ENCODE peak calls at places on chromosomes 2 and 18, in ten cellular contexts. One of them, this sample, is unnamed.

GRCh38 chr2:234256516-234256915 is 206.0 kb downstream of the SPP2 start:
- DNase-seq in bronchial epithelial cell: no peak
- DNase-seq in mucosa of gallbladder: no peak
- DNase-seq in upper lobe of right lung: no peak
- DNase-seq in NCI-H2227 treated with DMSO at 0.1 percent for 48 hours: no peak
- DNase-seq in IMR-90: no peak
- DNase-seq in tibial artery: no peak
- DNase-seq in progenitor cell of endocrine pancreas: no peak
- DNase-seq in stimulated activated naive CD4-positive, alpha-beta T cell: no peak
- DNase-seq in activated T-cell treated with anti-CD3 and anti-CD28 coated beads, Interleukin-2, amount 50 U/mL, for 4 hours: no peak
- DNase-seq in this sample: no peak

GRCh38 chr2:28643911-28644334 is 107.7 kb upstream of the PPP1CB start:
- DNase-seq in NCI-H2227 treated with DMSO at 0.1 percent for 48 hours: peak
- DNase-seq in mucosa of gallbladder: no peak
- DNase-seq in bronchial epithelial cell: peak
- DNase-seq in progenitor cell of endocrine pancreas: no peak
- DNase-seq in tibial artery: no peak
- DNase-seq in stimulated activated naive CD4-positive, alpha-beta T cell: no peak
- DNase-seq in IMR-90: peak
- DNase-seq in upper lobe of right lung: no peak
- DNase-seq in activated T-cell treated with anti-CD3 and anti-CD28 coated beads, Interleukin-2, amount 50 U/mL, for 4 hours: no peak
- DNase-seq in this sample: peak

GRCh38 chr2:69581774-69582581 is 61.6 kb downstream of the AAK1 start:
- DNase-seq in stimulated activated naive CD4-positive, alpha-beta T cell: no peak
- DNase-seq in NCI-H2227 treated with DMSO at 0.1 percent for 48 hours: no peak
- DNase-seq in upper lobe of right lung: no peak
- DNase-seq in IMR-90: peak
- DNase-seq in tibial artery: no peak
- DNase-seq in progenitor cell of endocrine pancreas: no peak
- DNase-seq in mucosa of gallbladder: no peak
- DNase-seq in bronchial epithelial cell: peak
- DNase-seq in activated T-cell treated with anti-CD3 and anti-CD28 coated beads, Interleukin-2, amount 50 U/mL, for 4 hours: no peak
- DNase-seq in this sample: no peak

GRCh38 chr18:60549338-60549960 is 176.9 kb upstream of the MC4R start:
- DNase-seq in bronchial epithelial cell: peak
- DNase-seq in upper lobe of right lung: no peak
- DNase-seq in activated T-cell treated with anti-CD3 and anti-CD28 coated beads, Interleukin-2, amount 50 U/mL, for 4 hours: no peak
- DNase-seq in IMR-90: peak
- DNase-seq in NCI-H2227 treated with DMSO at 0.1 percent for 48 hours: peak
- DNase-seq in stimulated activated naive CD4-positive, alpha-beta T cell: no peak
- DNase-seq in mucosa of gallbladder: peak
- DNase-seq in progenitor cell of endocrine pancreas: no peak
- DNase-seq in tibial artery: no peak
- DNase-seq in this sample: peak

GRCh38 chr2:211035548-211036185 is 479.3 kb downstream of the CPS1 start:
- DNase-seq in IMR-90: peak
- DNase-seq in tibial artery: no peak
- DNase-seq in stimulated activated naive CD4-positive, alpha-beta T cell: no peak
- DNase-seq in bronchial epithelial cell: peak
- DNase-seq in activated T-cell treated with anti-CD3 and anti-CD28 coated beads, Interleukin-2, amount 50 U/mL, for 4 hours: no peak
- DNase-seq in mucosa of gallbladder: peak
- DNase-seq in progenitor cell of endocrine pancreas: no peak
- DNase-seq in NCI-H2227 treated with DMSO at 0.1 percent for 48 hours: no peak
- DNase-seq in upper lobe of right lung: no peak
- DNase-seq in this sample: peak

GRCh38 chr2:164203131-164203530 is 418.2 kb downstream of the GRB14 start:
- DNase-seq in stimulated activated naive CD4-positive, alpha-beta T cell: no peak
- DNase-seq in progenitor cell of endocrine pancreas: no peak
- DNase-seq in mucosa of gallbladder: no peak
- DNase-seq in NCI-H2227 treated with DMSO at 0.1 percent for 48 hours: no peak
- DNase-seq in tibial artery: no peak
- DNase-seq in activated T-cell treated with anti-CD3 and anti-CD28 coated beads, Interleukin-2, amount 50 U/mL, for 4 hours: no peak
- DNase-seq in upper lobe of right lung: no peak
- DNase-seq in IMR-90: no peak
- DNase-seq in bronchial epithelial cell: no peak
- DNase-seq in this sample: no peak

GRCh38 chr2:207796585-207797350 is 27.1 kb upstream of the FZD5 start:
- DNase-seq in IMR-90: peak
- DNase-seq in mucosa of gallbladder: no peak
- DNase-seq in progenitor cell of endocrine pancreas: peak
- DNase-seq in stimulated activated naive CD4-positive, alpha-beta T cell: no peak
- DNase-seq in bronchial epithelial cell: peak
- DNase-seq in NCI-H2227 treated with DMSO at 0.1 percent for 48 hours: peak
- DNase-seq in tibial artery: no peak
- DNase-seq in activated T-cell treated with anti-CD3 and anti-CD28 coated beads, Interleukin-2, amount 50 U/mL, for 4 hours: no peak
- DNase-seq in upper lobe of right lung: peak
- DNase-seq in this sample: peak

GRCh38 chr18:37335337-37335736 is 230.3 kb downstream of the CELF4 start:
- DNase-seq in IMR-90: no peak
- DNase-seq in progenitor cell of endocrine pancreas: no peak
- DNase-seq in NCI-H2227 treated with DMSO at 0.1 percent for 48 hours: no peak
- DNase-seq in mucosa of gallbladder: no peak
- DNase-seq in stimulated activated naive CD4-positive, alpha-beta T cell: no peak
- DNase-seq in activated T-cell treated with anti-CD3 and anti-CD28 coated beads, Interleukin-2, amount 50 U/mL, for 4 hours: no peak
- DNase-seq in tibial artery: no peak
- DNase-seq in bronchial epithelial cell: no peak
- DNase-seq in upper lobe of right lung: no peak
- DNase-seq in this sample: no peak

GRCh38 chr18:58669731-58670379 is 1.4 kb upstream of the MALT1 start:
- DNase-seq in mucosa of gallbladder: no peak
- DNase-seq in progenitor cell of endocrine pancreas: no peak
- DNase-seq in upper lobe of right lung: no peak
- DNase-seq in NCI-H2227 treated with DMSO at 0.1 percent for 48 hours: peak
- DNase-seq in stimulated activated naive CD4-positive, alpha-beta T cell: no peak
- DNase-seq in activated T-cell treated with anti-CD3 and anti-CD28 coated beads, Interleukin-2, amount 50 U/mL, for 4 hours: no peak
- DNase-seq in IMR-90: peak
- DNase-seq in bronchial epithelial cell: peak
- DNase-seq in tibial artery: no peak
- DNase-seq in this sample: peak

GRCh38 chr2:182715121-182715895 is 749 bp upstream of the DNAJC10 start:
- DNase-seq in activated T-cell treated with anti-CD3 and anti-CD28 coated beads, Interleukin-2, amount 50 U/mL, for 4 hours: no peak
- DNase-seq in upper lobe of right lung: no peak
- DNase-seq in stimulated activated naive CD4-positive, alpha-beta T cell: no peak
- DNase-seq in progenitor cell of endocrine pancreas: no peak
- DNase-seq in bronchial epithelial cell: peak
- DNase-seq in mucosa of gallbladder: no peak
- DNase-seq in tibial artery: no peak
- DNase-seq in NCI-H2227 treated with DMSO at 0.1 percent for 48 hours: peak
- DNase-seq in IMR-90: peak
- DNase-seq in this sample: peak

GRCh38 chr2:55311444-55311870 is 42.4 kb upstream of the MTIF2 start:
- DNase-seq in stimulated activated naive CD4-positive, alpha-beta T cell: no peak
- DNase-seq in tibial artery: no peak
- DNase-seq in bronchial epithelial cell: peak
- DNase-seq in IMR-90: peak
- DNase-seq in mucosa of gallbladder: no peak
- DNase-seq in activated T-cell treated with anti-CD3 and anti-CD28 coated beads, Interleukin-2, amount 50 U/mL, for 4 hours: no peak
- DNase-seq in progenitor cell of endocrine pancreas: no peak
- DNase-seq in upper lobe of right lung: no peak
- DNase-seq in NCI-H2227 treated with DMSO at 0.1 percent for 48 hours: no peak
- DNase-seq in this sample: no peak

GRCh38 chr2:170845343-170845742 is 28.7 kb downstream of the GAD1 start:
- DNase-seq in progenitor cell of endocrine pancreas: no peak
- DNase-seq in upper lobe of right lung: no peak
- DNase-seq in bronchial epithelial cell: no peak
- DNase-seq in stimulated activated naive CD4-positive, alpha-beta T cell: no peak
- DNase-seq in activated T-cell treated with anti-CD3 and anti-CD28 coated beads, Interleukin-2, amount 50 U/mL, for 4 hours: no peak
- DNase-seq in tibial artery: no peak
- DNase-seq in mucosa of gallbladder: no peak
- DNase-seq in IMR-90: no peak
- DNase-seq in NCI-H2227 treated with DMSO at 0.1 percent for 48 hours: no peak
- DNase-seq in this sample: peak

GRCh38 chr2:20071397-20072383 is 20.3 kb upstream of the LAPTM4A start:
- DNase-seq in NCI-H2227 treated with DMSO at 0.1 percent for 48 hours: no peak
- DNase-seq in tibial artery: peak
- DNase-seq in progenitor cell of endocrine pancreas: no peak
- DNase-seq in IMR-90: peak
- DNase-seq in upper lobe of right lung: no peak
- DNase-seq in bronchial epithelial cell: peak
- DNase-seq in mucosa of gallbladder: no peak
- DNase-seq in activated T-cell treated with anti-CD3 and anti-CD28 coated beads, Interleukin-2, amount 50 U/mL, for 4 hours: no peak
- DNase-seq in stimulated activated naive CD4-positive, alpha-beta T cell: no peak
- DNase-seq in this sample: peak

GRCh38 chr2:4674007-4674406 is 970.6 kb downstream of the DCDC2C start:
- DNase-seq in bronchial epithelial cell: no peak
- DNase-seq in stimulated activated naive CD4-positive, alpha-beta T cell: no peak
- DNase-seq in progenitor cell of endocrine pancreas: no peak
- DNase-seq in activated T-cell treated with anti-CD3 and anti-CD28 coated beads, Interleukin-2, amount 50 U/mL, for 4 hours: no peak
- DNase-seq in tibial artery: no peak
- DNase-seq in mucosa of gallbladder: no peak
- DNase-seq in NCI-H2227 treated with DMSO at 0.1 percent for 48 hours: no peak
- DNase-seq in upper lobe of right lung: no peak
- DNase-seq in IMR-90: no peak
- DNase-seq in this sample: peak

GRCh38 chr18:9735879-9736278 is 27.8 kb downstream of the RAB31 start:
- DNase-seq in upper lobe of right lung: no peak
- DNase-seq in tibial artery: no peak
- DNase-seq in stimulated activated naive CD4-positive, alpha-beta T cell: no peak
- DNase-seq in progenitor cell of endocrine pancreas: no peak
- DNase-seq in IMR-90: no peak
- DNase-seq in activated T-cell treated with anti-CD3 and anti-CD28 coated beads, Interleukin-2, amount 50 U/mL, for 4 hours: no peak
- DNase-seq in NCI-H2227 treated with DMSO at 0.1 percent for 48 hours: no peak
- DNase-seq in bronchial epithelial cell: no peak
- DNase-seq in mucosa of gallbladder: no peak
- DNase-seq in this sample: no peak

GRCh38 chr18:35256947-35257346 is 16.1 kb downstream of the ZNF397 start:
- DNase-seq in tibial artery: no peak
- DNase-seq in upper lobe of right lung: no peak
- DNase-seq in stimulated activated naive CD4-positive, alpha-beta T cell: no peak
- DNase-seq in IMR-90: no peak
- DNase-seq in NCI-H2227 treated with DMSO at 0.1 percent for 48 hours: no peak
- DNase-seq in activated T-cell treated with anti-CD3 and anti-CD28 coated beads, Interleukin-2, amount 50 U/mL, for 4 hours: no peak
- DNase-seq in mucosa of gallbladder: no peak
- DNase-seq in progenitor cell of endocrine pancreas: no peak
- DNase-seq in bronchial epithelial cell: no peak
- DNase-seq in this sample: no peak

GRCh38 chr2:28656937-28657615 is 94.6 kb upstream of the PPP1CB start:
- DNase-seq in stimulated activated naive CD4-positive, alpha-beta T cell: no peak
- DNase-seq in bronchial epithelial cell: peak
- DNase-seq in tibial artery: no peak
- DNase-seq in IMR-90: no peak
- DNase-seq in mucosa of gallbladder: no peak
- DNase-seq in activated T-cell treated with anti-CD3 and anti-CD28 coated beads, Interleukin-2, amount 50 U/mL, for 4 hours: no peak
- DNase-seq in upper lobe of right lung: no peak
- DNase-seq in progenitor cell of endocrine pancreas: no peak
- DNase-seq in NCI-H2227 treated with DMSO at 0.1 percent for 48 hours: no peak
- DNase-seq in this sample: no peak

GRCh38 chr2:143161982-143162837 is 33.0 kb downstream of the ARHGAP15 start:
- DNase-seq in IMR-90: peak
- DNase-seq in upper lobe of right lung: no peak
- DNase-seq in activated T-cell treated with anti-CD3 and anti-CD28 coated beads, Interleukin-2, amount 50 U/mL, for 4 hours: peak
- DNase-seq in progenitor cell of endocrine pancreas: peak
- DNase-seq in stimulated activated naive CD4-positive, alpha-beta T cell: peak
- DNase-seq in mucosa of gallbladder: peak
- DNase-seq in tibial artery: peak
- DNase-seq in bronchial epithelial cell: peak
- DNase-seq in NCI-H2227 treated with DMSO at 0.1 percent for 48 hours: peak
- DNase-seq in this sample: peak

GRCh38 chr18:58997811-58998337 is 133.2 kb downstream of the ZNF532 start:
- DNase-seq in tibial artery: peak
- DNase-seq in bronchial epithelial cell: peak
- DNase-seq in activated T-cell treated with anti-CD3 and anti-CD28 coated beads, Interleukin-2, amount 50 U/mL, for 4 hours: no peak
- DNase-seq in IMR-90: peak
- DNase-seq in NCI-H2227 treated with DMSO at 0.1 percent for 48 hours: no peak
- DNase-seq in mucosa of gallbladder: peak
- DNase-seq in upper lobe of right lung: no peak
- DNase-seq in stimulated activated naive CD4-positive, alpha-beta T cell: no peak
- DNase-seq in progenitor cell of endocrine pancreas: no peak
- DNase-seq in this sample: no peak

GRCh38 chr2:63755980-63756379 is 85.7 kb upstream of the UGP2 start:
- DNase-seq in activated T-cell treated with anti-CD3 and anti-CD28 coated beads, Interleukin-2, amount 50 U/mL, for 4 hours: no peak
- DNase-seq in mucosa of gallbladder: no peak
- DNase-seq in IMR-90: peak
- DNase-seq in progenitor cell of endocrine pancreas: no peak
- DNase-seq in upper lobe of right lung: no peak
- DNase-seq in bronchial epithelial cell: no peak
- DNase-seq in stimulated activated naive CD4-positive, alpha-beta T cell: no peak
- DNase-seq in tibial artery: no peak
- DNase-seq in NCI-H2227 treated with DMSO at 0.1 percent for 48 hours: no peak
- DNase-seq in this sample: no peak

GRCh38 chr2:74373985-74374384 is 6.1 kb downstream of the DCTN1 start:
- DNase-seq in activated T-cell treated with anti-CD3 and anti-CD28 coated beads, Interleukin-2, amount 50 U/mL, for 4 hours: no peak
- DNase-seq in mucosa of gallbladder: no peak
- DNase-seq in NCI-H2227 treated with DMSO at 0.1 percent for 48 hours: no peak
- DNase-seq in stimulated activated naive CD4-positive, alpha-beta T cell: no peak
- DNase-seq in progenitor cell of endocrine pancreas: no peak
- DNase-seq in tibial artery: no peak
- DNase-seq in upper lobe of right lung: no peak
- DNase-seq in IMR-90: no peak
- DNase-seq in bronchial epithelial cell: no peak
- DNase-seq in this sample: peak

GRCh38 chr2:24489942-24490673 is 946 bp upstream of the NCOA1 start:
- DNase-seq in mucosa of gallbladder: peak
- DNase-seq in tibial artery: no peak
- DNase-seq in bronchial epithelial cell: peak
- DNase-seq in IMR-90: peak
- DNase-seq in NCI-H2227 treated with DMSO at 0.1 percent for 48 hours: no peak
- DNase-seq in upper lobe of right lung: no peak
- DNase-seq in activated T-cell treated with anti-CD3 and anti-CD28 coated beads, Interleukin-2, amount 50 U/mL, for 4 hours: no peak
- DNase-seq in stimulated activated naive CD4-positive, alpha-beta T cell: no peak
- DNase-seq in progenitor cell of endocrine pancreas: no peak
- DNase-seq in this sample: peak

GRCh38 chr2:202669841-202670240 is 35.1 kb downstream of the FAM117B start:
- DNase-seq in mucosa of gallbladder: no peak
- DNase-seq in progenitor cell of endocrine pancreas: no peak
- DNase-seq in bronchial epithelial cell: no peak
- DNase-seq in tibial artery: no peak
- DNase-seq in stimulated activated naive CD4-positive, alpha-beta T cell: no peak
- DNase-seq in upper lobe of right lung: no peak
- DNase-seq in NCI-H2227 treated with DMSO at 0.1 percent for 48 hours: no peak
- DNase-seq in IMR-90: no peak
- DNase-seq in activated T-cell treated with anti-CD3 and anti-CD28 coated beads, Interleukin-2, amount 50 U/mL, for 4 hours: no peak
- DNase-seq in this sample: no peak